ENCODE peak calls at places on chromosomes 5 and 9, in four cellular contexts. One of them, this sample, is unnamed.

GRCh38 chr9:88572684-88573083 is 37.7 kb downstream of the NXNL2 start:
- DNase-seq in tibial artery: no peak
- DNase-seq in brain microvascular endothelial cell: no peak
- DNase-seq in cardiac fibroblast: no peak
- DNase-seq in this sample: no peak

GRCh38 chr5:139268364-139269202 is 25.0 kb upstream of the MATR3 start:
- DNase-seq in tibial artery: no peak
- DNase-seq in brain microvascular endothelial cell: no peak
- DNase-seq in cardiac fibroblast: no peak
- DNase-seq in this sample: no peak

GRCh38 chr5:136332213-136332612 is 33.1 kb downstream of the TRPC7 start:
- DNase-seq in tibial artery: no peak
- DNase-seq in brain microvascular endothelial cell: no peak
- DNase-seq in cardiac fibroblast: no peak
- DNase-seq in this sample: no peak

GRCh38 chr5:3249401-3249800 is 346.2 kb upstream of the IRX1 start:
- DNase-seq in tibial artery: no peak
- DNase-seq in brain microvascular endothelial cell: no peak
- DNase-seq in cardiac fibroblast: no peak
- DNase-seq in this sample: no peak

GRCh38 chr9:132411091-132411508 is 1.1 kb downstream of the CFAP77 start:
- DNase-seq in tibial artery: no peak
- DNase-seq in brain microvascular endothelial cell: peak; percentile 9
- DNase-seq in cardiac fibroblast: peak; percentile 26
- DNase-seq in this sample: no peak

GRCh38 chr5:2335727-2336515 is 415.6 kb downstream of the IRX2 start:
- DNase-seq in tibial artery: no peak
- DNase-seq in brain microvascular endothelial cell: no peak
- DNase-seq in cardiac fibroblast: no peak
- DNase-seq in this sample: no peak

GRCh38 chr9:37266630-37267029 is 146.3 kb downstream of the ZCCHC7 start:
- DNase-seq in tibial artery: no peak
- DNase-seq in brain microvascular endothelial cell: no peak
- DNase-seq in cardiac fibroblast: no peak
- DNase-seq in this sample: no peak

GRCh38 chr5:96736937-96737336 is 70.8 kb downstream of the ERAP1 start:
- DNase-seq in tibial artery: no peak
- DNase-seq in brain microvascular endothelial cell: no peak
- DNase-seq in cardiac fibroblast: no peak
- DNase-seq in this sample: no peak

GRCh38 chr9:123960366-123960765 is 30.4 kb upstream of the DENND1A start:
- DNase-seq in tibial artery: no peak
- DNase-seq in brain microvascular endothelial cell: no peak
- DNase-seq in cardiac fibroblast: no peak
- DNase-seq in this sample: no peak

DNA sequence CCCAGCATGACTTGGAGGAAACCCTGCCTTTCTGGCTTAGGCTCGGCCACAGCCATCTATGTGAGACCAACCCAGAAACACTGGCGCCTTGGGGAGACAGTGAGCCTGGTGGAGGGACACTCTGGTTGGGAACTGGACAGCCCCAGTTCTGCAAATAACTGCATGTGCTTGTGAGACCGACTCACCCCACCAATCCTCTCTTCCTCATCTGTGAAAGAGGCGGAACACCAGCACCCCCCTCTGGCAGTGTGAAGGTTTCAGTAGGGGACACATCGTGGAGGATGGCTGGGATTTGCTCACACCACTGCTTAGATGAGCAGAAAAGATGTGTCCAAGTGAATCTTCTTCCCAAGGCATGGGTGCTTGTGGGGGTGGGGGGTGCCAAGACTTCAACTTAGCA is 43.4 kb upstream of the N4BP3 start:
- DNase-seq in tibial artery: no peak
- DNase-seq in brain microvascular endothelial cell: peak; percentile 25
- DNase-seq in cardiac fibroblast: peak; percentile 45
- DNase-seq in this sample: peak; percentile 21
- TF ChIP-seq CTCF in tibial artery: no peak
- TF ChIP-seq CTCF in brain microvascular endothelial cell: peak; percentile 52
- TF ChIP-seq CTCF in cardiac fibroblast: peak; percentile 43
- TF ChIP-seq CTCF in this sample: peak; percentile 67

DNA sequence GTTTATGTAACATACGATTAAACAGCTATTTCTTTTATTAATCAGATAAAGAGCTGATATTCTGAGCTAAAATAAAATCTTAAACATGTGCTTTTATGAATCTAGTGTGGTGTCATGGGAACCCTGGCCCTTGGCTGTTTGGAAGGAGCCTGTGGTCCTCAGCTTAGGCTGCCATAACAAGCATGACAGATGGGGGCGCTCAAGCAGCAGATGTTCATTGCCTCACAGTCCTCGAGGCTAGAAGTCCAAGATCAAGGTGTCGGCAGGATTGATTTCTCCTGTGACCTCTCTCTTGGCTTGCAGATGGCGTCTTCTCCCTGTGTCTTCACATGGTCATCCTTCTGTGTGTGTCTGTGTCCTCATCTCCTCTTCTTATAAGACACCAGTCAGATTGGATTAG is 448.2 kb downstream of the GADD45G start:
- DNase-seq in tibial artery: no peak
- DNase-seq in brain microvascular endothelial cell: no peak
- DNase-seq in cardiac fibroblast: no peak
- DNase-seq in this sample: no peak
- TF ChIP-seq CTCF in tibial artery: no peak
- TF ChIP-seq CTCF in brain microvascular endothelial cell: peak; percentile 18
- TF ChIP-seq CTCF in cardiac fibroblast: no peak
- TF ChIP-seq CTCF in this sample: peak; percentile 19

GRCh38 chr5:113663879-113664278 is 150.4 kb downstream of the YTHDC2 start:
- DNase-seq in tibial artery: peak; percentile 39
- DNase-seq in brain microvascular endothelial cell: peak; percentile 27
- DNase-seq in cardiac fibroblast: peak; percentile 62
- DNase-seq in this sample: peak; percentile 55
- TF ChIP-seq CTCF in tibial artery: no peak
- TF ChIP-seq CTCF in brain microvascular endothelial cell: peak; percentile 42
- TF ChIP-seq CTCF in cardiac fibroblast: peak; percentile 16
- TF ChIP-seq CTCF in this sample: peak; percentile 81

DNA sequence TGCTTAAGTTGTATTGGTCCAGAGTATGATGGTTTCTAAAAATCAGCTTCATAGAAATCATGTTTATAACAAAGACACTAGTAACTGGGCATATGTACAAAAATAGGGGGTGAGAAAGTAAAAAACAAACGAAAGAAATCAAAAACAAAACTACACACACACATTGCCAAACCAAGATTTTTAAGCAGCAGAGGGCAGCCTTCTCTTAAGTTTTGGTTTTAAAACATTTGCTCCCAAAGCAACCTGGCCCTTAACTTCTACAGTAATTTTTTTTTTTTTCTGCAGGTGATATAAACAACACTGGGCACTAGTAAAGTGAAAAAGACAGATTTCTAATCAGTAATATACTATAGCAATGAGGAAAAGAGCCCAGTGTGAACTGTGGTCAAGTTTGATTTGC is 13.5 kb upstream of the GAPT start:
- DNase-seq in tibial artery: no peak
- DNase-seq in brain microvascular endothelial cell: no peak
- DNase-seq in cardiac fibroblast: peak; percentile 8
- DNase-seq in this sample: no peak
- TF ChIP-seq CTCF in tibial artery: no peak
- TF ChIP-seq CTCF in brain microvascular endothelial cell: no peak
- TF ChIP-seq CTCF in cardiac fibroblast: no peak
- TF ChIP-seq CTCF in this sample: peak; percentile 45

GRCh38 chr9:16710888-16711287 is 159.6 kb downstream of the BNC2 start:
- DNase-seq in tibial artery: no peak
- DNase-seq in brain microvascular endothelial cell: no peak
- DNase-seq in cardiac fibroblast: no peak
- DNase-seq in this sample: no peak

GRCh38 chr9:16716631-16717030 is 153.8 kb downstream of the BNC2 start:
- DNase-seq in tibial artery: no peak
- DNase-seq in brain microvascular endothelial cell: no peak
- DNase-seq in cardiac fibroblast: no peak
- DNase-seq in this sample: no peak

GRCh38 chr9:16709936-16710335 is 160.5 kb downstream of the BNC2 start:
- DNase-seq in tibial artery: no peak
- DNase-seq in brain microvascular endothelial cell: no peak
- DNase-seq in cardiac fibroblast: no peak
- DNase-seq in this sample: no peak

GRCh38 chr9:16715404-16715803 is 155.1 kb downstream of the BNC2 start:
- DNase-seq in tibial artery: no peak
- DNase-seq in brain microvascular endothelial cell: no peak
- DNase-seq in cardiac fibroblast: peak; percentile 56
- DNase-seq in this sample: no peak

GRCh38 chr9:16712800-16713199 is 157.7 kb downstream of the BNC2 start:
- DNase-seq in tibial artery: no peak
- DNase-seq in brain microvascular endothelial cell: no peak
- DNase-seq in cardiac fibroblast: no peak
- DNase-seq in this sample: no peak
- TF ChIP-seq CTCF in tibial artery: no peak
- TF ChIP-seq CTCF in brain microvascular endothelial cell: no peak
- TF ChIP-seq CTCF in cardiac fibroblast: no peak
- TF ChIP-seq CTCF in this sample: no peak

This sample was measured in HFFc6.